ENCODE peak calls at places on chromosomes 4 and X, in four cellular contexts. W is GM12878, S is NT2/D1, O is HepG2. U is an unnamed sample.

GRCh38 chr4:187547281-187547680 is 448.3 kb upstream of the ZFP42 start:
- DNase-seq in O (no peak), S (no peak), W (no peak), U (no peak)

GRCh38 chrX:93591398-93591797 is 82.0 kb downstream of the NAP1L3 start:
- DNase-seq in O (no peak), S (no peak), W (no peak), U (no peak)

GRCh38 chrX:12245650-12246645 is 107.7 kb downstream of the FRMPD4 start:
- DNase-seq in S (peak), O (no peak), W (no peak), U (no peak)

GRCh38 chrX:139875831-139876230 is 57.0 kb downstream of the ATP11C start:
- DNase-seq in S (no peak), W (no peak), O (no peak), U (no peak)

GRCh38 chr4:110085131-110085530 is 113.3 kb downstream of the ELOVL6 start:
- DNase-seq in W (no peak), S (no peak), O (peak), U (no peak)

GRCh38 chrX:12441376-12442128 is 303.3 kb downstream of the FRMPD4 start:
- DNase-seq in O (no peak), W (no peak), S (no peak), U (no peak)

GRCh38 chr4:56460085-56460484 is 7.3 kb upstream of the SRP72 start:
- DNase-seq in S (no peak), W (no peak), O (no peak), U (no peak)

GRCh38 chr4:142416121-142416520 is 430.0 kb downstream of the INPP4B start:
- DNase-seq in O (no peak), S (no peak), W (no peak), U (no peak)

GRCh38 chrX:133250184-133251080 is 32.3 kb upstream of the TFDP3 start:
- DNase-seq in S (no peak), O (peak), W (no peak), U (no peak)

GRCh38 chrX:12753366-12753765 is 37.8 kb upstream of the PRPS2 start:
- DNase-seq in S (no peak), O (no peak), W (no peak), U (no peak)

GRCh38 chrX:16547644-16548043 is 102.3 kb upstream of the S100G start:
- DNase-seq in W (no peak), S (no peak), O (no peak), U (no peak)

GRCh38 chr4:132956951-132957350 is 192.1 kb upstream of the PCDH10 start:
- DNase-seq in W (no peak), S (no peak), O (no peak), U (no peak)

GRCh38 chr4:143241892-143242291 is 57.2 kb downstream of the USP38 start:
- DNase-seq in W (no peak), S (peak), O (peak), U (no peak)

GRCh38 chr4:7134737-7135388 is 57.5 kb upstream of the SORCS2 start:
- DNase-seq in W (no peak), S (no peak), O (no peak), U (no peak)
- TF ChIP-seq SUZ12 in W (no peak), S (no peak), O (no peak), U (no peak)

DNA sequence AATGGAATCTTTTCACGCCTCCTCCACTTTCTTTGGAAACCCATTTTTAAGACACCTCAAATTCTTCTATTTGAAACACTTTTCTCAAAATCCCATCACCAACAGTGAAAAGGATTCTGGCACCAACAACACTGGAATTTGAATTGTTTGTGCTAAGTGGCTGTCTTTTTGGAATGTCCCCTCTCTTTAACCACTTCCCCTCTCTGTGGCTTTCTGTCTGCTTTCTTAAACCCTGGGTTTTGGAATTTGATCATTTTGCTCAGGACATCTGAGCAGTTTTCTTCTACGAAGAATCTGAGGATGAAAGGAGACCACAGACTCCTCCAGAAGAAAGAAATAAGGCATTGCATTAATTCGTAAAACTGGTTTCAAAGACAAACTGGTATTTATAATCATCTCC is 89.0 kb downstream of the MXRA5 start:
- DNase-seq in O (no peak), S (no peak), W (no peak), U (no peak)
- TF ChIP-seq SUZ12 in O (no peak), S (no peak), W (no peak), U (no peak)

DNA sequence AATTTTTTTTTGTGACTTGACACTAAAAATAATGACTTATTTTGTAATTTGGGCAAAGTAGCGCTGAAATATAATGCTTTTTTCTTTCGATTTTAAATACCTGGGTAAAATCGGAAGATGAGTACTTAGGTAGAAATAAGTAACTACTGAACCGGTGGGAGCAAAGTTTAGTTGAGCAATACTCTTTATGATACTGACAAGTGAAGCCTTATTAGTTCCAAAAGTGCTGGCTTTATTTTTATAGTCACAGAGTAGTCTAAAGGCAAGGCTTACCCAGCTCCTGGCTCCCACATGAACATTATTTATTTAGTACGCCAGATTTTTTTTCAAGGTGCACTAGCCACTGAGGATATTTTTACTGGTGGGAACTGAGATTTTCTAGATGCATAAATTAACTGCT is 14.4 kb upstream of the TRPC5OS start:
- DNase-seq in W (no peak), S (no peak), O (no peak), U (no peak)
- TF ChIP-seq SUZ12 in W (no peak), S (no peak), O (no peak), U (no peak)

DNA sequence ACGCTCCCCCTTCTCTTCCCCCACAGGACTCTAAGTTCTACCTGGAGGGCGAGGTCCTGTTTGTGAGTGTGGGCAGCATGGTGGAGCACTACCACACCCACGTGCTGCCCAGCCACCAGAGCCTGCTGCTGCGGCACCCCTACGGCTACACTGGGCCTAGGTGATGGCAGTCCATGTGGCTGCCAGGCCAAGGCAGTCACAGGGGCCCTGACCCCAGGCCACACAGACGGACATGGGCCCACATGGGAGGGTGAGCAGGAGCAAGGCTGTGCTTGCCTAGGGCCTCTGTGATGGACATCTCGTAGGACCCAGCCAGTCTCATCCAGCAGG is 10.0 kb upstream of the ADD1 start:
- DNase-seq in O (no peak), S (no peak), W (no peak), U (no peak)
- TF ChIP-seq SUZ12 in O (no peak), S (no peak), W (no peak), U (no peak)

GRCh38 chr4:174479140-174479539 is 43.1 kb downstream of the HPGD start:
- DNase-seq in W (no peak), O (no peak), S (no peak), U (no peak)

GRCh38 chr4:174475528-174475927 is 46.8 kb downstream of the HPGD start:
- DNase-seq in W (no peak), O (no peak), S (no peak), U (no peak)

GRCh38 chr4:174474457-174475075 is 47.7 kb downstream of the HPGD start:
- DNase-seq in O (no peak), S (no peak), W (no peak), U (no peak)
- TF ChIP-seq SUZ12 in O (no peak), S (no peak), W (no peak), U (no peak)

GRCh38 chrX:138150709-138151108 is 560.8 kb downstream of the FGF13 start:
- DNase-seq in O (no peak), S (no peak), W (no peak), U (no peak)
- TF ChIP-seq SUZ12 in O (no peak), S (no peak), W (no peak), U (no peak)

GRCh38 chr4:77215107-77215506 is 58.1 kb downstream of the CCNG2 start:
- DNase-seq in O (no peak), W (no peak), S (no peak), U (no peak)

GRCh38 chr4:77219266-77219665 is 62.3 kb downstream of the CCNG2 start:
- DNase-seq in S (no peak), O (no peak), W (no peak), U (no peak)

GRCh38 chr4:77220841-77221613 is 64.0 kb downstream of the CCNG2 start:
- DNase-seq in S (no peak), O (no peak), W (no peak), U (no peak)

GRCh38 chr4:77217526-77217925 is 60.5 kb downstream of the CCNG2 start:
- DNase-seq in W (no peak), O (no peak), S (no peak), U (no peak)
- TF ChIP-seq SUZ12 in W (no peak), O (no peak), S (no peak), U (no peak)